ENCODE peak calls at places on chromosomes 16 and 17, in seven cellular contexts. N is body of pancreas, W is thyroid gland, H is uterus, Y is H1, C is Peyer's patch, I is spleen. J is an unnamed sample.

GRCh38 chr16:12582696-12583095 is 221.0 kb downstream of the CPPED1 start:
- DNase-seq in Y (no peak), H (no peak), C (peak), W (no peak), I (peak), N (no peak), J (no peak)

GRCh38 chr17:66661411-66661843 is 173.5 kb upstream of the CACNG5 start:
- DNase-seq in C (no peak), I (no peak), N (no peak), Y (no peak), W (peak), H (no peak), J (no peak)

GRCh38 chr17:67784364-67785121 is 40.8 kb upstream of the BPTF start:
- DNase-seq in C (no peak), W (no peak), H (no peak), Y (no peak), N (peak), I (no peak), J (no peak)

GRCh38 chr16:28289939-28290862 is 2.1 kb upstream of the SBK1 start:
- DNase-seq in I (no peak), W (no peak), N (no peak), Y (no peak), H (no peak), C (no peak), J (no peak)

GRCh38 chr16:75580-76501 is 2.2 kb upstream of the MPG start:
- DNase-seq in N (peak), H (peak), W (peak), Y (no peak), C (peak), I (no peak), J (peak)

GRCh38 chr16:28603381-28604185 is 6.3 kb downstream of the SULT1A1 start:
- DNase-seq in C (peak), I (peak), H (no peak), W (no peak), N (no peak), Y (no peak), J (no peak)

GRCh38 chr16:88063201-88063773 is 112.1 kb downstream of the BANP start:
- DNase-seq in W (no peak), N (no peak), C (no peak), I (peak), Y (no peak), H (peak), J (peak)

GRCh38 chr16:3731126-3731935 is 14.0 kb upstream of the TRAP1 start:
- DNase-seq in C (peak), H (no peak), Y (no peak), I (peak), N (no peak), W (no peak), J (peak)

GRCh38 chr17:4945176-4945943 is 3.0 kb downstream of the PFN1 start:
- DNase-seq in Y (peak), N (peak), W (peak), C (peak), I (peak), H (peak), J (peak)
- H3K4me3 ChIP-seq in Y (no peak), N (no peak), W (no peak), C (peak), I (peak), H (peak), J (no peak)

DNA sequence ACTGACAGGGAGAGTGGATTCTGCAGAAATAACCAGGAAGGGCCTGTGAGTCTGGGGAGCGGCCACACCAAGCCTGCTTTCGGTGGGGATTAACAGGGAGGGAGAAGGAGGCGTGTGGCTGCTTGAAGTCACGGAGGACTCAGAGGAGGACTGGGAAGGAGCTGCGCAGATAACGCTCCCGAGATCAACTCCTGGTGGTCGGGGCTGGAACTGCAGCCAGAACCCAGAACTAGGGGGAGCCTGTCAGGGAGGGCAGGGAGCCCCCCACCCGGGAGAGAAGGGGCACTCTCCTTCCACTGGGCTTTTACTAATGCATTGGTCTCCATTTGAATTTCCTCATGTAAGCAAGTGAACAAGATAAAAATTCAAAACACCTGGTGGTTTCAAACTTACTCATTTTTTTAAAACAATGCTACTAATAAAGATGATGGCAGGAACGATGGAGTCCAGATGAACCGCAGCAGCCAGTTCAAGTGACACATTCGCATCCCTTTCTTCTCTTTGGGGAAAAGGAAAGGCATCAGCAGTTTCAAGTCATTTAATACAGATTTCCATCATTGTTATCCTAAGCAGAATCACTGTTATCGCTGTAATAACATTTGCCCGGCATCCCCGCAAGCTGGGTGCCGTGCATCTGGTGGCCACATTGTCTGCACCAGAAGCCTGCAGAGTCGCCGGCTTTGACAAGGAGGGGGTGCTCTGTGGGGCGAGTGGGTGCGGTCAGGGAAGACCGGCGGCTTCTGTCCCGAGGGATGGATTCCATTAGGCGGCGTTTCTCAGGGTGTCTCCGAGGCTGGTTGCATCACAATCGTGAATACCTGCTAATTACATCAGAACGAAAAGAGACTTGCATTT is 183.0 kb downstream of the FOXL1 start:
- DNase-seq in H (no peak), I (peak), C (peak), W (peak), Y (peak), N (peak), J (no peak)
- TF ChIP-seq POLR2A in H (no peak), I (no peak), C (no peak), W (no peak), Y (no peak), N (no peak), J (no peak)

GRCh38 chr16:89115216-89115949 is 21.7 kb downstream of the ACSF3 start:
- DNase-seq in I (peak), W (peak), Y (no peak), C (peak), H (no peak), N (peak), J (no peak)
- H3K4me3 ChIP-seq in I (peak), W (no peak), Y (no peak), C (peak), H (no peak), N (no peak), J (no peak)

GRCh38 chr17:49696233-49696761 is 11.5 kb downstream of the SLC35B1 start:
- DNase-seq in H (no peak), W (no peak), C (peak), Y (no peak), N (peak), I (peak), J (no peak)
- TF ChIP-seq POLR2A in H (no peak), W (no peak), C (no peak), Y (no peak), N (no peak), I (no peak), J (no peak)

GRCh38 chr16:68369697-68370096 is 58.9 kb downstream of the PRMT7 start:
- DNase-seq in C (peak), W (no peak), N (no peak), I (peak), Y (no peak), H (no peak), J (no peak)
- H3K4me3 ChIP-seq in C (no peak), W (no peak), N (no peak), I (no peak), Y (no peak), H (no peak), J (no peak)

J was measured in ovary.